ENCODE peak calls at places on chromosomes 16 and 17, in five cellular contexts. One of them, this sample, is unnamed.

GRCh38 chr17:77882481-77883212 is 75.9 kb upstream of the TNRC6C start:
- DNase-seq in lower lobe of right lung: peak; percentile 65
- DNase-seq in Peyer's patch: peak; percentile 85
- DNase-seq in psoas muscle: peak; percentile 67
- DNase-seq in cardiac fibroblast: peak; percentile 89
- DNase-seq in this sample: peak; percentile 31

GRCh38 chr17:4711671-4712111 is 1.3 kb downstream of the ARRB2 start:
- DNase-seq in lower lobe of right lung: peak; percentile 68
- DNase-seq in Peyer's patch: peak; percentile 86
- DNase-seq in psoas muscle: peak; percentile 70
- DNase-seq in cardiac fibroblast: no peak
- DNase-seq in this sample: no peak

GRCh38 chr17:6496116-6496481 is 51.8 kb downstream of the PIMREG start:
- DNase-seq in lower lobe of right lung: peak; percentile 31
- DNase-seq in cardiac fibroblast: no peak
- DNase-seq in Peyer's patch: peak; percentile 33
- DNase-seq in psoas muscle: peak; percentile 29
- DNase-seq in this sample: no peak

GRCh38 chr17:42329025-42329976 is 41.0 kb downstream of the STAT5A start:
- DNase-seq in cardiac fibroblast: peak; percentile 90
- DNase-seq in psoas muscle: no peak
- DNase-seq in Peyer's patch: no peak
- DNase-seq in lower lobe of right lung: no peak
- DNase-seq in this sample: peak; percentile 18

GRCh38 chr16:79651363-79651762 is 50.8 kb upstream of the MAF start:
- DNase-seq in psoas muscle: peak; percentile 66
- DNase-seq in lower lobe of right lung: no peak
- DNase-seq in Peyer's patch: peak; percentile 61
- DNase-seq in cardiac fibroblast: peak; percentile 75
- DNase-seq in this sample: peak; percentile 90

GRCh38 chr17:37790153-37790552 is 45.3 kb upstream of the HNF1B start:
- DNase-seq in lower lobe of right lung: no peak
- DNase-seq in psoas muscle: no peak
- DNase-seq in Peyer's patch: no peak
- DNase-seq in cardiac fibroblast: no peak
- DNase-seq in this sample: no peak

GRCh38 chr17:34139996-34140395 is 115.1 kb upstream of the CCL2 start:
- DNase-seq in cardiac fibroblast: no peak
- DNase-seq in psoas muscle: no peak
- DNase-seq in lower lobe of right lung: no peak
- DNase-seq in Peyer's patch: no peak
- DNase-seq in this sample: no peak

GRCh38 chr17:6109541-6109940 is 39.4 kb downstream of the WSCD1 start:
- DNase-seq in Peyer's patch: no peak
- DNase-seq in cardiac fibroblast: no peak
- DNase-seq in psoas muscle: no peak
- DNase-seq in lower lobe of right lung: no peak
- DNase-seq in this sample: no peak

GRCh38 chr17:50501054-50501453 is 7.2 kb upstream of the MYCBPAP start:
- DNase-seq in lower lobe of right lung: no peak
- DNase-seq in psoas muscle: no peak
- DNase-seq in Peyer's patch: peak; percentile 70
- DNase-seq in cardiac fibroblast: peak; percentile 61
- DNase-seq in this sample: peak; percentile 47

DNA sequence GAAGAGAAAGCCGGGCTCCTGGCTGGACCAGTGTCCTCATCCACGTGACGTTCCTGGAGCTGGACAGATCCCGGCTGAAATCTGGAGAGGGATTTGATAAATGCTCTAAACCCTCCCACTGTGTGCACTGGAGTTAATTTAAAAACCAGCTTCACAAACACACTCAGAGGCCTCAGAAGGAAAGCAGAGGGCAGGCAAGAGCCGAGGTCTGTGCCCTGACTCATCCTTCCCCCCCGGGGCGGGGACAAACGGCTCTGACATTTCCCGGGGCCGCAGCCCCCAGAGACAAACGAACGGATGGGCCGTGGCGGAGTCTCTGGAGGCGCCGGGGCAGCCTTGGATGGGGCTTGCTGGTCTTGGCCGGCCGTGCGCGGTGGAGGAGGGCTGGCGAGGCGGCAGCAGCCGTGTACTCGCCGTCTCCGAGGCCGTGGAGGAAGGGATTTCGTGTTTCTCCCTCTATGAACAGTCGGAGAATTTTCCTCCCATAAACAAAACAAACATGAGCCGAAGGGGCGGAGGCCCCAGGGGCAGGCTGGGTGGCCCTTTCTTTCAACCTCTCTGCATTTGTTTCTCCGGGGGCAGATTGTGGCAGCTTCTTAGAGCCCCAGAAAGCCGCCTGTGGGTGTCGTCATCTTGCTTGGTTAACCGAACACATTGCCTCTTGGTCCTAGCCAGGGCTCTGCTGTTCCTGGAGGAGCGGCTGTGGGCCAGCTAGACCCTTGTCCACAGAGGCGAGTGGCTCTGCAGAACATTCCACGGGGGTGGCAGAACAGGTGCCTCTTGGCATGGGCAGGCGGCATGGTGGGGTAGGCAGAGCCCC is 94.3 kb downstream of the NTN1 start:
- DNase-seq in psoas muscle: peak; percentile 83
- DNase-seq in Peyer's patch: peak; percentile 64
- DNase-seq in lower lobe of right lung: no peak
- DNase-seq in cardiac fibroblast: peak; percentile 54
- DNase-seq in this sample: peak; percentile 70
- TF ChIP-seq CTCF in psoas muscle: peak; percentile 8
- TF ChIP-seq CTCF in Peyer's patch: peak; percentile 50
- TF ChIP-seq CTCF in lower lobe of right lung: peak; percentile 20
- TF ChIP-seq CTCF in cardiac fibroblast: peak; percentile 33
- TF ChIP-seq CTCF in this sample: peak; percentile 44

GRCh38 chr17:28346199-28346580 is 10.6 kb downstream of the TNFAIP1 start:
- DNase-seq in cardiac fibroblast: no peak
- DNase-seq in lower lobe of right lung: no peak
- DNase-seq in Peyer's patch: no peak
- DNase-seq in psoas muscle: no peak
- DNase-seq in this sample: no peak

GRCh38 chr17:28347261-28347891 is 10.0 kb downstream of the POLDIP2 start:
- DNase-seq in cardiac fibroblast: peak; percentile 92
- DNase-seq in Peyer's patch: no peak
- DNase-seq in psoas muscle: no peak
- DNase-seq in lower lobe of right lung: no peak
- DNase-seq in this sample: peak; percentile 85

GRCh38 chr17:28348979-28349378 is 8.3 kb downstream of the POLDIP2 start:
- DNase-seq in Peyer's patch: no peak
- DNase-seq in psoas muscle: no peak
- DNase-seq in lower lobe of right lung: no peak
- DNase-seq in cardiac fibroblast: no peak
- DNase-seq in this sample: no peak

GRCh38 chr17:28345420-28346198 is 10.0 kb downstream of the TNFAIP1 start:
- DNase-seq in Peyer's patch: no peak
- DNase-seq in cardiac fibroblast: peak; percentile 15
- DNase-seq in lower lobe of right lung: no peak
- DNase-seq in psoas muscle: no peak
- DNase-seq in this sample: peak; percentile 64

GRCh38 chr17:28346746-28347246 is 10.5 kb downstream of the POLDIP2 start:
- DNase-seq in lower lobe of right lung: no peak
- DNase-seq in psoas muscle: no peak
- DNase-seq in Peyer's patch: no peak
- DNase-seq in cardiac fibroblast: no peak
- DNase-seq in this sample: peak; percentile 80
- TF ChIP-seq CTCF in lower lobe of right lung: peak; percentile 19
- TF ChIP-seq CTCF in psoas muscle: no peak
- TF ChIP-seq CTCF in Peyer's patch: peak; percentile 38
- TF ChIP-seq CTCF in cardiac fibroblast: peak; percentile 53
- TF ChIP-seq CTCF in this sample: peak; percentile 60

GRCh38 chr16:15523092-15523541 is 88.7 kb downstream of the BMERB1 start:
- DNase-seq in psoas muscle: peak; percentile 82
- DNase-seq in cardiac fibroblast: no peak
- DNase-seq in lower lobe of right lung: peak; percentile 59
- DNase-seq in Peyer's patch: peak; percentile 73
- DNase-seq in this sample: no peak
- TF ChIP-seq CTCF in psoas muscle: peak; percentile 29
- TF ChIP-seq CTCF in cardiac fibroblast: no peak
- TF ChIP-seq CTCF in lower lobe of right lung: no peak
- TF ChIP-seq CTCF in Peyer's patch: peak; percentile 47
- TF ChIP-seq CTCF in this sample: no peak

DNA sequence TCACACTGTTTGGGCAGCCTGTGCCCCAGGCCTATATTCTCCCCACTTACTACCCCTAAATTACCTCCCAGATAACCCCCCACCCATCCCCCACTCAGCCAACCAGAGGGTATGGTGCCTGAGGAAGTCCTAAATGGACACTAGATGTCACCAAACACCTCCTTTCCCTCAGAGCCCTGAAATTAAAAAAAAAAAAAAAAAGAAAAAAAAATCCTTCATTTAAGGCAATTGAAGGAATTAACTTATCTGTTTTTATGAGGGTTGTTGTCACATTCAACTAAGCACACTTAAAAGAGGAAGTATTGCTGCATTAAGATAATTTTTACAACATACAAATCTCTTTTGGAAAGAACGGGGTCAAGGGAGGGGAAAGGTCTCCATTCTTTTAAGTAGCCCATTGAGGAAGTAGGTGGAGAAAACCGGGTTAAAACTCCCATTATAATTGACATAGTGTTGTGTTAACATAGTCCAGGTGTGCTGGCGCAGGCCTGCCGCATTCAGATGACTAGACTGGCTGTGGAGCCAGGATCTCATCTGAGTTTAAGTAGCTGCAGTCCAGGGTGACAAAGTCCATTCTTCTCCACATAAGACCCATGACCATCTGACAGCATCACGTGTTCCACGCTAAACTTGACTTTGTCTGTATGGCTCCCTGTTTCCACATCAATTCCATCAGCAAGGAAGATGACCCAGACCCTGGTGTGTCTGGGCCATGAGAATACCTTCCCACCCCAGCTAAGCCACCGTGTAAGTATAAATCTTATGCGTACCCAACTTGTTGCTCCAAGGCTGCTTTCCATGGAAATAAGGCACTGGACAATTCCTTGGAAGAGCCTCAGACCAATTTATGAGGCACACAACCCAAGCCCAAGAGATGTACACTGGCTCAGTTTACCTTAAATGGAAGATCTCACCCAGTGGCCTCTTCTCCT is 46.4 kb downstream of the SNX11 start:
- DNase-seq in Peyer's patch: peak; percentile 84
- DNase-seq in psoas muscle: no peak
- DNase-seq in lower lobe of right lung: no peak
- DNase-seq in cardiac fibroblast: peak; percentile 59
- DNase-seq in this sample: peak; percentile 71
- TF ChIP-seq CTCF in Peyer's patch: peak; percentile 47
- TF ChIP-seq CTCF in psoas muscle: no peak
- TF ChIP-seq CTCF in lower lobe of right lung: peak; percentile 38
- TF ChIP-seq CTCF in cardiac fibroblast: peak; percentile 48
- TF ChIP-seq CTCF in this sample: peak; percentile 51

This sample was measured in fibroblast of lung.